ENCODE peak calls at places on chromosomes 13 and 19, in seven cellular contexts. T is mesendoderm, S is IMR-90, N is trophoblast cell, M is mesenchymal stem cell, C is H1, G is neuronal stem cell. H is an unnamed sample. For H3K4me1, the result is how much of the 10 kb centered on the place peaks cover.

GRCh38 chr13:50389726-50390125 is 374.5 kb downstream of the KCNRG start:
- DNase-seq in G (no peak), C (no peak), N (no peak), S (no peak), T (no peak), M (no peak), H (no peak)

GRCh38 chr19:51621178-51621577 is 9.0 kb downstream of the SIGLEC5 start:
- DNase-seq in G (no peak), M (no peak), T (no peak), C (no peak), S (no peak), N (no peak), H (no peak)

GRCh38 chr19:11673608-11674041 is 65.1 kb downstream of the ZNF823 start:
- DNase-seq in N (peak), M (peak), T (peak), S (peak), C (peak), G (peak), H (peak)

GRCh38 chr13:75418186-75418843 is 63.7 kb downstream of the TBC1D4 start:
- DNase-seq in N (no peak), S (no peak), T (no peak), M (no peak), C (no peak), G (no peak), H (no peak)

GRCh38 chr13:40617801-40618356 is 48.6 kb downstream of the FOXO1 start:
- DNase-seq in C (no peak), T (no peak), G (no peak), M (no peak), N (peak), S (no peak), H (no peak)

GRCh38 chr19:18479964-18480723 is 41.7 kb downstream of the ELL start:
- DNase-seq in T (no peak), C (no peak), M (peak), N (no peak), S (peak), G (no peak), H (no peak)

GRCh38 chr13:83618966-83619365 is 263.3 kb downstream of the SLITRK1 start:
- DNase-seq in G (no peak), N (no peak), S (no peak), T (no peak), M (no peak), C (no peak), H (no peak)

GRCh38 chr13:34076943-34077703 is 259.2 kb downstream of the RFC3 start:
- DNase-seq in M (peak), N (no peak), G (no peak), C (no peak), T (peak), S (peak), H (no peak)

GRCh38 chr19:4636151-4636717 is 3.1 kb upstream of the TNFAIP8L1 start:
- DNase-seq in M (peak), C (peak), S (peak), T (peak), G (peak), N (no peak), H (peak)

GRCh38 chr19:57664269-57665127 is 4.2 kb upstream of the ZSCAN4 start:
- DNase-seq in G (peak), N (peak), T (peak), M (peak), S (peak), C (peak), H (peak)

GRCh38 chr13:59409651-59410200 is 754.0 kb downstream of the DIAPH3 start:
- DNase-seq in M (no peak), S (no peak), N (no peak), T (peak), G (no peak), C (peak), H (peak)

GRCh38 chr13:32587774-32588165 is 1.5 kb downstream of the PDS5B start:
- DNase-seq in C (no peak), N (no peak), M (peak), T (no peak), S (peak), G (no peak), H (no peak)

GRCh38 chr13:110155072-110155471 is 151.9 kb downstream of the COL4A1 start:
- DNase-seq in M (no peak), T (no peak), S (no peak), C (no peak), G (no peak), N (no peak), H (peak)

GRCh38 chr13:75180805-75181455 is 301.0 kb downstream of the TBC1D4 start:
- DNase-seq in G (no peak), C (no peak), N (no peak), M (peak), T (no peak), S (peak), H (no peak)

GRCh38 chr13:107373551-107373950 is 805.6 kb upstream of the ARGLU1 start:
- DNase-seq in G (peak), C (no peak), M (peak), S (peak), N (no peak), T (peak), H (peak)

GRCh38 chr13:114142640-114143490 is 10.4 kb upstream of the RASA3 start:
- DNase-seq in T (no peak), C (peak), G (no peak), M (peak), N (no peak), S (peak), H (no peak)

GRCh38 chr13:114140131-114140908 is 7.9 kb upstream of the RASA3 start:
- DNase-seq in N (no peak), M (no peak), C (no peak), T (no peak), S (no peak), G (no peak), H (no peak)

GRCh38 chr13:114140909-114141255 is 8.5 kb upstream of the RASA3 start:
- DNase-seq in C (no peak), G (no peak), N (no peak), T (no peak), M (no peak), S (no peak), H (no peak)

GRCh38 chr13:114141261-114141996 is 9.0 kb upstream of the RASA3 start:
- DNase-seq in M (no peak), C (no peak), G (no peak), N (no peak), T (no peak), S (no peak), H (no peak)

GRCh38 chr13:114142137-114142550 is 9.7 kb upstream of the RASA3 start:
- DNase-seq in T (no peak), S (no peak), G (no peak), N (no peak), C (no peak), M (no peak), H (peak)
- H3K4me1 ChIP-seq in T (under half), S (under half), G (under half), N (under half), C (under half), M (under half), H (under half)

DNA sequence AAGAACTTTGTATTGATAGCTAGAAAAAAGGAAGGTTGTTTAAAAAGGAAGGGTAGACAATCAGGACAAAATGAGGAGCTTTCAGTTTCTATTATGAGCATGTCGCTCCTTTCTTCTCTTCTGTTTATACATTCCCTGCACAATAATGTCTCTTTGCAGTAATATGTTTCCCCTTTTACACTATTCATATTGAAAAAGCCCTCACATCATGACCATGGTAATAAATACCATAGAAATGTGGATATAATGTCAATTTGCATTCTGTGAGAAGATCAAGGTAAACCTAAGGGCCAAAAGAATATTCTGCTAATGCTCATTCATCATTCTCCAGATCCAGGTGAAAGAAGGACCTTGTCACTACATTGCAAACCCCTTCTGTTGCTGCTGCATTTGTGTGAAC is 117.5 kb upstream of the SOX21 start:
- DNase-seq in C (no peak), S (no peak), N (no peak), T (no peak), G (no peak), M (no peak), H (no peak)
- H3K4ac ChIP-seq in C (no peak), S (no peak), N (no peak), T (no peak), G (no peak), M (no peak), H (no peak)

GRCh38 chr13:46296465-46296822 is 84.7 kb downstream of the LRRC63 start:
- DNase-seq in C (no peak), M (no peak), S (no peak), N (no peak), T (no peak), G (no peak), H (no peak)

GRCh38 chr13:46296920-46297319 is 85.2 kb downstream of the LRRC63 start:
- DNase-seq in C (no peak), T (peak), S (peak), G (no peak), M (peak), N (peak), H (no peak)

GRCh38 chr13:46295531-46296464 is 84.1 kb downstream of the LRRC63 start:
- DNase-seq in M (peak), G (no peak), T (no peak), C (no peak), N (peak), S (peak), H (no peak)

GRCh38 chr13:46297338-46297737 is 85.6 kb downstream of the LRRC63 start:
- DNase-seq in N (no peak), G (no peak), S (peak), T (no peak), M (peak), C (no peak), H (no peak)
- H4K8ac ChIP-seq in N (no peak), G (no peak), S (no peak), T (no peak), M (peak), C (no peak), H (no peak)

DNA sequence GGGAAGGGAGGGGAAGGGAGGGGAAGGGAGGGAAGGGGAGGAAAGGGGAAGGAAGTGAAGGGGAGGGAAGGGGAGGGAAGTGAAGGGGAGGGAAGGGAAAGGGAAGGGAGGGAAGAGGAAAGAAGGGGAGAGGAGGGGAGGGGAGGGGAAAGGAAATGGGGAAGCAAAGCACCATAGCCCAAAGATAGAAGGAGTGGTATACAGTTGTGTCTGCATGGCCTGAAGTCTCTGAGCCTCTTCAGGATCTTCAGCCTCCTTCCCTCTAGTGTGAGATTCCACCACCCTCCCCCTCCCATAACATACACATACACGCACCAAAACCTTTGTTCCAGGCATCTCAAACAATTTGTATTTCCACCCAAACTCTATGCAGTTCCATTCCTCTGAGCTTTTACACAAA is 96.2 kb upstream of the SERP2 start:
- DNase-seq in N (no peak), S (no peak), M (no peak), C (no peak), G (no peak), T (no peak), H (no peak)
- H3K4me1 ChIP-seq in N (under half), S (under half), M (under half), C (under half), G (under half), T (under half), H (under half)

GRCh38 chr13:114015608-114016295 is 41.9 kb upstream of the C13orf46 start:
- DNase-seq in G (no peak), C (no peak), N (no peak), S (peak), M (no peak), T (no peak), H (no peak)
- H3K4ac ChIP-seq in G (no peak), C (no peak), N (no peak), S (peak), M (no peak), T (no peak), H (no peak)

DNA sequence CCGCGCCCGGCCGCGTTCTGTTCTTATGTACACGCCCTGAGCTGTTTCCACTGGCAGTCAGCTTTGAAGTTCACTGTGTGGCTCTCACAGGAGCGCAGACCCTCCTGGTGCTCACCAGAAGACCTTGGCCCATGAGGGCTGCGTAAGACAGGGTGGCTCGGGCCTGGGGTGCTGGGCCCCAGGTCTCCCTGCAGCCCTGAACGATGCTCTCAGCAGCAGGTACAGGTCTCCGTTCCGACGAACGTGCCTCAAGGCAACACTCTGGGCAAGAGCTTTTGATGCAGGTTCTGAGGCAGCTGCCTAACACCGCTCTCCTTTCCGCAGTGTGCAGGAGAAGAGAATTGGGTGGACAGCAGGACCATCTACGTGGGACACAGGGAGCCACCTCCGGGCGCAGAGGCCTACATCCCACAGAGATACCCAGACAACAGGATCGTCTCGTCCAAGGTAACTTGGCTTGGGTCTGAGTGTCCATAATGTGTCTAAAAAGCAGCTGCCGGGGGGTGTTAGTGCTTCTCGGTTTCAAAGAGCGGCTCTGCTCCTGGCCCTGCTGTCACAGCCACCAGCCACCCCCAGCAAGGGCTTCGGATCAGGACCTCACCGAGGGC is 95.1 kb downstream of the ATP11A start:
- DNase-seq in T (no peak), N (no peak), C (peak), G (no peak), M (no peak), S (no peak), H (no peak)
- H4K8ac ChIP-seq in T (no peak), N (no peak), C (peak), G (no peak), M (no peak), S (no peak), H (no peak)

GRCh38 chr13:45333973-45334922 is 6.7 kb downstream of the TPT1 start:
- DNase-seq in T (no peak), C (no peak), G (no peak), N (no peak), M (peak), S (peak), H (no peak)

GRCh38 chr13:45335397-45336024 is 5.5 kb downstream of the TPT1 start:
- DNase-seq in M (peak), S (no peak), N (no peak), C (no peak), T (no peak), G (no peak), H (no peak)

GRCh38 chr13:45332831-45333219 is 8.2 kb downstream of the TPT1 start:
- DNase-seq in T (no peak), C (no peak), G (no peak), N (no peak), M (peak), S (no peak), H (no peak)

GRCh38 chr13:45331981-45332830 is 8.8 kb downstream of the TPT1 start:
- DNase-seq in S (peak), T (no peak), C (no peak), N (peak), G (no peak), M (peak), H (no peak)

GRCh38 chr13:45333251-45333972 is 7.6 kb downstream of the TPT1 start:
- DNase-seq in S (no peak), T (no peak), M (no peak), G (no peak), C (no peak), N (no peak), H (no peak)
- H3K4me1 ChIP-seq in S (under half), T (under half), M (under half), G (under half), C (under half), N (under half), H (under half)

GRCh38 chr19:14381689-14382474 is 638 bp downstream of the ADGRE5 start:
- DNase-seq in C (no peak), M (peak), T (peak), G (no peak), N (peak), S (peak), H (no peak)
- H3K4ac ChIP-seq in C (no peak), M (peak), T (no peak), G (no peak), N (no peak), S (peak), H (no peak)

H was measured in H9.